ENCODE peak calls at places on chromosomes 11 and 22, in four cellular contexts. D, F, P and Y are unnamed samples. For H3K4me1, the result is how much of the 10 kb centered on the place peaks cover.

GRCh38 chr22:43200555-43200954 is 13.6 kb upstream of the TTLL12 start:
- DNase-seq in D (no peak), P (no peak), F (no peak), Y (no peak)

GRCh38 chr22:48778308-48779195 is 1049.1 kb downstream of the BRD1 start:
- DNase-seq in D (no peak), F (no peak), P (no peak), Y (peak)

GRCh38 chr11:100890779-100891178 is 203.7 kb downstream of the ARHGAP42 start:
- DNase-seq in P (no peak), F (no peak), D (no peak), Y (no peak)

GRCh38 chr11:69144316-69144715 is 11.4 kb upstream of the SMIM38 start:
- DNase-seq in F (no peak), P (no peak), D (no peak), Y (no peak)

GRCh38 chr11:67615455-67616430 is 9.0 kb downstream of the NDUFV1 start:
- DNase-seq in D (peak), P (peak), F (peak), Y (no peak)

GRCh38 chr11:82775736-82776346 is 42.2 kb upstream of the FAM181B start:
- DNase-seq in D (peak), P (no peak), F (no peak), Y (no peak)

GRCh38 chr11:6648505-6648904 is 7.1 kb downstream of the DCHS1 start:
- DNase-seq in F (no peak), P (no peak), D (no peak), Y (peak)

GRCh38 chr11:130050272-130050671 is 19.4 kb upstream of the APLP2 start:
- DNase-seq in D (no peak), P (no peak), F (no peak), Y (no peak)

GRCh38 chr22:16824718-16825687 is at the start of gene XKR3:
- DNase-seq in D (no peak), F (no peak), P (no peak), Y (no peak)

GRCh38 chr11:128772814-128773213 is 78.9 kb downstream of the FLI1 start:
- DNase-seq in F (peak), D (no peak), P (peak), Y (no peak)

GRCh38 chr22:33569547-33569946 is 350.7 kb downstream of the LARGE1 start:
- DNase-seq in F (no peak), P (no peak), D (no peak), Y (no peak)

GRCh38 chr11:128455766-128456165 is 131.6 kb downstream of the ETS1 start:
- DNase-seq in P (no peak), D (no peak), F (no peak), Y (no peak)

GRCh38 chr11:620935-621814 is 3.6 kb downstream of the CDHR5 start:
- DNase-seq in F (no peak), D (no peak), P (no peak), Y (peak)

GRCh38 chr11:9896902-9897301 is 233.0 kb downstream of the SWAP70 start:
- DNase-seq in D (no peak), F (no peak), P (no peak), Y (no peak)

GRCh38 chr22:30402036-30402759 is 5.4 kb downstream of the SEC14L2 start:
- DNase-seq in F (no peak), D (no peak), P (no peak), Y (no peak)

GRCh38 chr22:23182289-23183106 is 2.2 kb downstream of the BCR start:
- DNase-seq in F (no peak), D (no peak), P (no peak), Y (no peak)

GRCh38 chr11:58923300-58923788 is 15.9 kb upstream of the GLYATL1 start:
- DNase-seq in P (no peak), F (no peak), D (no peak), Y (no peak)

GRCh38 chr22:46592390-46592872 is 27.8 kb upstream of the GRAMD4 start:
- DNase-seq in D (no peak), P (peak), F (no peak), Y (peak)

GRCh38 chr11:11975201-11976092 is 33.0 kb downstream of the DKK3 start:
- DNase-seq in F (no peak), D (no peak), P (no peak), Y (no peak)

GRCh38 chr11:69497221-69497787 is 15.8 kb downstream of the LINC01488 start:
- DNase-seq in D (peak), P (peak), F (peak), Y (peak)

DNA sequence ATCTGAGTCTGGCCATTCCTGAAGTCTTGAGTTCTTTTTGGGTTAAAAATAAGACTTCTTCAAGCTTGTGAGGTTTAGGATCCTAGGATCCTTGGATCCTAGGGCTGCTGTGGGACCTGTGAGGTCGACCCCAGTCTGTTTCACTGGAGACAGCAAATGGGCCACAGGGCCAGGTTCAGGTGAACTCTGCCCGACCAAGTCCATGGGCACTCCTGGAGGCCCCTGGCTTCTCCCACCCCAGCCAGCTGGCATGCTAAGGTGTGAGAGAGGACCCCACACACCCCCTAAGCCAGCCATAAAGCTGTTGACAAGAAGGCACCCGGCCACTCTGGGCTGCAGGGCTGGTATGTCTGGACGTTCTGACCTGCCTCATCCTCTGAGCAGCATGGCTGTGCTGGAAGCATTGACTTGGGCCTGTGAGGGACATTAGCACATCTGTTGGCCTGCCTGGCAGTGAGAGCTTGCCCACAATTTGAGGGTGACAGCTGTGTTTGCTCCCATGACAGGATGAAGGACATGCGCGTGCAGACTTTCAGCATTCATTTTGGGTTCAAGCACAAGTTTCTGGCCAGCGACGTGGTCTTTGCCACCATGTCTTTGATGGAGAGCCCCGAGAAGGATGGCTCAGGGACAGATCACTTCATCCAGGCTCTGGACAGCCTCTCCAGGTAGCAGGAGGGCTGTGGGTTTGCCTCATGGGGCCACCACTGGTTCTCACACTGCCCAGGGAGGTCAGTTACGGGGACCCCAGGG is 16.0 kb downstream of the CLDN5 start:
- DNase-seq in F (no peak), P (no peak), D (no peak), Y (no peak)
- TF ChIP-seq CTCF in F (no peak), P (no peak), D (no peak), Y (no peak)

GRCh38 chr11:72681226-72682153 is 7.3 kb upstream of the PDE2A start:
- DNase-seq in P (no peak), F (no peak), D (no peak), Y (no peak)
- H3K4me1 ChIP-seq in P (under half), F (under half), D (under half), Y (under half)

GRCh38 chr22:20441631-20442484 is 4.2 kb upstream of the SCARF2 start:
- DNase-seq in P (peak), F (no peak), D (no peak), Y (no peak)
- H3K4me3 ChIP-seq in P (no peak), F (no peak), D (no peak), Y (no peak)

GRCh38 chr11:74472030-74472429 is 4.7 kb upstream of the KCNE3 start:
- DNase-seq in P (no peak), F (no peak), D (no peak), Y (no peak)
- TF ChIP-seq CTCF in P (no peak), F (no peak), D (no peak), Y (no peak)

GRCh38 chr11:111734383-111735261 is 31.6 kb downstream of the PPP2R1B start:
- DNase-seq in P (no peak), D (no peak), F (no peak), Y (no peak)

GRCh38 chr11:111733009-111733408 is 33.2 kb downstream of the PPP2R1B start:
- DNase-seq in P (no peak), D (no peak), F (peak), Y (peak)

GRCh38 chr11:111735262-111736116 is 30.7 kb downstream of the PPP2R1B start:
- DNase-seq in D (no peak), F (peak), P (no peak), Y (peak)

GRCh38 chr11:111731839-111732238 is 34.4 kb downstream of the PPP2R1B start:
- DNase-seq in F (no peak), D (no peak), P (no peak), Y (no peak)

GRCh38 chr11:111733655-111734088 is 32.5 kb downstream of the PPP2R1B start:
- DNase-seq in D (no peak), F (no peak), P (no peak), Y (peak)
- H3K4me1 ChIP-seq in D (under half), F (under half), P (half or more), Y (half or more)

DNA sequence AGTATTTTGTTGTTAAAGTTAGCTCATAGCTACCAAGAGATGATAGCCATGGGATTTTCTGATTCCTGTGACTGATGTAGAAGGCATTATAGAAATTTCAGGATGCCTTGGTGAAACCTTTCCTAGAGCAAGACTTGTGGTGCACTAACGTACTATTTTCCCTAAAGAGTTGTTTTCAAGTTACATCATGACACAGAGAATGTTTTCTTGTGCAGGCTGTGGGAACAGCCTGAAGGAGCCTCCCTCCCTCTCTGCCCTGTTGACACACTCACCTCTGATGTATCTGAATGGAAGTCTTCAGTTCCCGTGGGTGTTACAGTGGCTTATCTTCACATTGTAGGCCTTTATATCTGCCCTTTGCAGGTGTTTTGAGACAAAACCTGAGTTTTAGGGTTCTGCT is 121.6 kb downstream of the LDLRAD3 start:
- DNase-seq in P (no peak), D (no peak), F (no peak), Y (no peak)
- H3K4me3 ChIP-seq in P (no peak), D (no peak), F (no peak), Y (no peak)

GRCh38 chr11:44318369-44318768 is 8.4 kb upstream of the ALX4 start:
- DNase-seq in P (no peak), F (no peak), D (no peak), Y (no peak)

GRCh38 chr11:44313701-44314489 is 4.0 kb upstream of the ALX4 start:
- DNase-seq in D (no peak), P (no peak), F (no peak), Y (no peak)

GRCh38 chr11:44314733-44315132 is 4.8 kb upstream of the ALX4 start:
- DNase-seq in P (no peak), D (no peak), F (no peak), Y (no peak)

GRCh38 chr11:44316388-44317240 is 6.7 kb upstream of the ALX4 start:
- DNase-seq in F (no peak), P (no peak), D (no peak), Y (no peak)

DNA sequence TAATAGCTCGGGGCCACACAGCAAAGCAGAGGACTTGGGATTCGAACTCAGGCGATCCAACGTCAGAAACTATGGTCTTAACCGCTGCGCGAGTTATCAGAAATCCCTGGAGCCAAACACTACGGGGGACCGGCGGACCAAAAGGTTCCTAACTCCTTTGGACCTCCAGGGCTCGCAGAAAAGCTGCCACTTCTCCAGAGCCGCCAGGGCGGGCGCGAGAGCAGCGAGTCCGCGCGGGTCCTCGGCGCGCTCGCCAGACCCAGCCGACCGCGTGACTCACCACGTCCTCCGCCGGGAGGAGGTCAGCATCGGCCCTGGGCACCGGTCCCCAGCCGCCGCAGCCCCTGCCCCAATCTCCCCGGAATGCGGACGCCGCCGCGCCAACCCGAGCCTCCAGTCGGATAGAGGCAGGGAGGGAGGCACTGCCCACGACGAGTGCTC is 6.0 kb upstream of the ALX4 start:
- DNase-seq in P (no peak), D (peak), F (no peak), Y (no peak)
- TF ChIP-seq CTCF in P (no peak), D (no peak), F (no peak), Y (no peak)